ENCODE peak calls at places on chromosomes 16 and 17, in ten cellular contexts. U, K, I, A, W, F, N, C, J and M are unnamed samples.

GRCh38 chr17:47707056-47707791 is 13.3 kb downstream of the TBKBP1 start:
- DNase-seq in U (no peak), K (no peak), I (no peak), A (no peak), W (no peak), F (no peak), N (no peak), C (no peak), J (no peak), M (no peak)

GRCh38 chr17:59561042-59561441 is 4.4 kb upstream of the DHX40 start:
- DNase-seq in U (no peak), K (no peak), I (peak; percentile 20), A (no peak), W (peak; percentile 21), F (peak; percentile 68), N (no peak), C (peak; percentile 5), J (no peak), M (no peak)

GRCh38 chr16:56776562-56776961 is 46.6 kb downstream of the NUP93 start:
- DNase-seq in U (no peak), K (no peak), I (peak; percentile 76), A (no peak), W (no peak), F (no peak), N (no peak), C (peak; percentile 52), J (no peak), M (peak; percentile 18)

GRCh38 chr16:894136-894535 is 76.6 kb downstream of the LMF1 start:
- DNase-seq in U (no peak), K (no peak), I (no peak), A (no peak), W (no peak), F (no peak), N (no peak), C (no peak), J (no peak), M (no peak)

GRCh38 chr17:46818929-46819859 is 702 bp upstream of the WNT3 start:
- DNase-seq in U (no peak), K (peak; percentile 14), I (no peak), A (no peak), W (peak; percentile 59), F (peak; percentile 98), N (no peak), C (no peak), J (no peak), M (no peak)

GRCh38 chr16:46822270-46822669 is 8.7 kb downstream of the C16orf87 start:
- DNase-seq in U (no peak), K (no peak), I (peak; percentile 87), A (no peak), W (no peak), F (no peak), N (no peak), C (no peak), J (no peak), M (no peak)

GRCh38 chr16:14331020-14331419 is 259.9 kb downstream of the MRTFB start:
- DNase-seq in U (no peak), K (no peak), I (no peak), A (no peak), W (no peak), F (peak; percentile 27), N (no peak), C (no peak), J (no peak), M (no peak)

GRCh38 chr17:27446569-27447301 is 9.5 kb upstream of the KSR1 start:
- DNase-seq in U (no peak), K (no peak), I (peak; percentile 97), A (no peak), W (no peak), F (peak; percentile 21), N (no peak), C (no peak), J (no peak), M (no peak)

GRCh38 chr17:48598727-48599126 is 5.1 kb upstream of the HOXB5 start:
- DNase-seq in U (no peak), K (no peak), I (no peak), A (no peak), W (no peak), F (no peak), N (no peak), C (no peak), J (no peak), M (no peak)

GRCh38 chr17:60863892-60864673 is 186.4 kb downstream of the BCAS3 start:
- DNase-seq in U (no peak), K (no peak), I (peak; percentile 36), A (no peak), W (no peak), F (peak; percentile 2), N (no peak), C (no peak), J (no peak), M (no peak)